ENCODE peak calls at places on chromosomes 6 and 20, in seven cellular contexts. S is HepG2, D is SK-N-SH, L is K562, J is GM12878, V is H1, K is NT2/D1. X is an unnamed sample.

GRCh38 chr6:154169193-154169847 is 130.3 kb downstream of the OPRM1 start:
- DNase-seq in S (no peak), D (no peak), L (no peak), J (no peak), V (no peak), K (no peak), X (no peak)

GRCh38 chr20:63106765-63107448 is 100.1 kb upstream of the BHLHE23 start:
- DNase-seq in S (no peak), D (no peak), L (no peak), J (no peak), V (no peak), K (no peak), X (no peak)

GRCh38 chr6:11387702-11388101 is 149.8 kb upstream of the TMEM170B start:
- DNase-seq in S (no peak), D (no peak), L (no peak), J (no peak), V (no peak), K (no peak), X (no peak)

GRCh38 chr6:153503810-153504209 is 372.7 kb upstream of the RGS17 start:
- DNase-seq in S (peak; percentile 7), D (no peak), L (no peak), J (no peak), V (peak; percentile 52), K (peak; percentile 16), X (peak; percentile 32)

GRCh38 chr6:63140682-63141318 is 70.5 kb upstream of the FKBP1C start:
- DNase-seq in S (no peak), D (no peak), L (no peak), J (no peak), V (no peak), K (no peak), X (no peak)

GRCh38 chr6:79630400-79630882 is 688 bp upstream of the SH3BGRL2 start:
- DNase-seq in S (no peak), D (no peak), L (no peak), J (no peak), V (no peak), K (no peak), X (no peak)

GRCh38 chr6:32666420-32667300 is at the start of gene HLA-DQB1:
- DNase-seq in S (peak; percentile 22), D (peak; percentile 49), L (no peak), J (peak; percentile 77), V (no peak), K (no peak), X (peak; percentile 75)

GRCh38 chr20:16761305-16761829 is 13.2 kb downstream of the OTOR start:
- DNase-seq in S (peak; percentile 77), D (peak; percentile 53), L (peak; percentile 51), J (peak; percentile 19), V (peak; percentile 59), K (peak; percentile 47), X (peak; percentile 74)

GRCh38 chr6:130557481-130558112 is 191.8 kb downstream of the TMEM200A start:
- DNase-seq in S (no peak), D (no peak), L (no peak), J (peak; percentile 37), V (no peak), K (no peak), X (no peak)

GRCh38 chr6:166512567-166512966 is 73.9 kb downstream of the RAMACL start:
- DNase-seq in S (no peak), D (no peak), L (no peak), J (no peak), V (no peak), K (no peak), X (peak; percentile 27)

GRCh38 chr20:60903325-60903958 is 348.6 kb upstream of the CDH4 start:
- DNase-seq in S (no peak), D (no peak), L (no peak), J (no peak), V (no peak), K (no peak), X (no peak)

GRCh38 chr20:49452011-49452482 is 30.4 kb downstream of the KCNB1 start:
- DNase-seq in S (no peak), D (no peak), L (no peak), J (no peak), V (no peak), K (no peak), X (no peak)

GRCh38 chr6:30007132-30007764 is 53.8 kb upstream of the POLR1H start:
- DNase-seq in S (no peak), D (no peak), L (no peak), J (no peak), V (peak; percentile 86), K (no peak), X (no peak)

GRCh38 chr6:132322398-132322797 is 78.9 kb downstream of the MOXD1 start:
- DNase-seq in S (no peak), D (no peak), L (no peak), J (no peak), V (no peak), K (no peak), X (no peak)

GRCh38 chr6:138645976-138646640 is 127.5 kb upstream of the CCDC28A start:
- DNase-seq in S (no peak), D (no peak), L (no peak), J (no peak), V (no peak), K (no peak), X (no peak)

GRCh38 chr6:53492860-53493634 is 51.9 kb downstream of the GCLC start:
- DNase-seq in S (peak; percentile 59), D (peak; percentile 30), L (peak; percentile 40), J (no peak), V (peak; percentile 49), K (no peak), X (peak; percentile 34)

GRCh38 chr6:69732640-69733039 is 64.2 kb downstream of the LMBRD1 start:
- DNase-seq in S (no peak), D (no peak), L (peak; percentile 17), J (peak; percentile 11), V (no peak), K (no peak), X (no peak)

GRCh38 chr20:10864076-10864672 is 190.4 kb upstream of the JAG1 start:
- DNase-seq in S (no peak), D (no peak), L (no peak), J (no peak), V (no peak), K (no peak), X (peak; percentile 16)

GRCh38 chr6:13146429-13146828 is 181.9 kb downstream of the TBC1D7 start:
- DNase-seq in S (no peak), D (no peak), L (no peak), J (no peak), V (no peak), K (no peak), X (no peak)

GRCh38 chr6:54074591-54075195 is 36.5 kb upstream of the MLIP start:
- DNase-seq in S (no peak), D (no peak), L (no peak), J (no peak), V (no peak), K (no peak), X (no peak)

GRCh38 chr6:107318100-107318736 is 141.1 kb downstream of the PDSS2 start:
- DNase-seq in S (peak; percentile 44), D (peak; percentile 64), L (peak; percentile 43), J (peak; percentile 7), V (peak; percentile 51), K (peak; percentile 49), X (peak; percentile 26)

GRCh38 chr6:132020138-132020551 is 69.0 kb upstream of the CCN2 start:
- DNase-seq in S (no peak), D (no peak), L (no peak), J (no peak), V (no peak), K (no peak), X (no peak)

GRCh38 chr6:44007818-44008660 is 119.2 kb downstream of the MRPL14 start:
- DNase-seq in S (no peak), D (no peak), L (no peak), J (no peak), V (no peak), K (no peak), X (no peak)

GRCh38 chr6:134397674-134398073 is 79.8 kb upstream of the SGK1 start:
- DNase-seq in S (no peak), D (no peak), L (no peak), J (no peak), V (no peak), K (no peak), X (no peak)

DNA sequence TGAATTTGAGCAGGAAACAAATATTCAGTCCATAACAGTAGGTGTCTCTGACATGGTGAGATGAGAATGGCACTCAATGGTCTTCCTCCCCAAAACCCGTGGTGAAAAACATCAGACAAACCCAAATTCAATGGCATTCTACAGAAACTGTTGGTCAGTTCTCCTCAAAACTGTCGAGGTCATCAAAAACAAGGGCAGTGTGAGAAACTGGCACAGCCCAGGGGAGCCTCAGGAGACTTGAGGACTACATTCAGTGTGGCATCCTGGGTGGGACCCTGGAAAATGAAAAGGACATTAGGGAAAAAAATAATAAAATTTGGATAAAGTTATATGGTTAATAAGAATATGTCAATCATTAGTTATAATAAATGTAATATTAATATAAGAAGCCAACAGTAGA is 40.6 kb downstream of the LBP start:
- DNase-seq in S (no peak), D (no peak), L (no peak), J (no peak), V (no peak), K (no peak), X (no peak)
- TF ChIP-seq YY1 in S (no peak), D (no peak), L (no peak), J (no peak), V (no peak), K (no peak), X (no peak)

DNA sequence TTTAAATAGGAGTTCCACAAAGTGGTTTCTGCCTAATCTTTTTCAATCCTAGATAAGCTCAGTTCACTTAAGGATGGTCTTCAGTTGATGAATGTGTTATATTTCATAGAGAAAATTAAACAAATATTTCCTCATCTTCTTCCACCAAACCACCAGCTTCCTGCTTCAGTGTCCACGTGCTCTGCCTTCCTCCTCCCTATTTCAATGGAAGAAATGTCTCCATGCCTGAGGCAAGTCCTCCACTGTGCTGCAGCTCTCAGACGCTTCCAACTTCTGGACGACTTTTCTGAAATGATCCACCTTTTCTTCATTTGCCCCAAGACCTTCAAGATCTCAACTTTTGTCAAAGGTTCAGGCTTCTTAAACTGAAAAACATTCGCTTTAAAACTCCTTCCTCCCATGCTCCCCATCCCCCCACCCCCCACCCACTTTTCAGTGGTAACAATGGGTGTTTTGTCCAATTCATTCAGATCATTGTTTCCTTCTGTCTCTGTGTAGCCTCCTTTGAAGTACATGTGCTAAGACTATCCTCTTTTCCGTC is 25.3 kb upstream of the FABP7 start:
- DNase-seq in S (no peak), D (no peak), L (no peak), J (no peak), V (no peak), K (no peak), X (no peak)
- TF ChIP-seq YY1 in S (no peak), D (no peak), L (no peak), J (no peak), V (no peak), K (no peak), X (no peak)

DNA sequence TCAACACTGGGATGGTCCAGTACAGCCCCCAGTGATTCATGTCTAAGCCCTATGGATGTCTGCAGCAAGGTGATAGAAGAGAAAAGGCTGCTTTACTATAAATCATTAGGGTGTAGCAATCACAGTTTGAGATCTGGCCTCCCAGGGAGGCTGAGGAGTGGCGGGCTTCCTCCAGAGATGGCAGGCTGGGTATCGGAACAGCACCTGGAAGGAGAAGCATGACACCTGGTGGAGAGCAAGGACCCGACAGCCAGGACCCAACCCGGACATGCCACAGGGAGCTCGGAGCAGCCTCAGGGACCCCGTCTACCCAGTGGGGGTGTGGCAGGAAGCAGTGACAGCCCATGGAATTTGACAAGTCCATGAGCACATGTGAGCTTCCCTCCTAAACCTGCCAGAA is 114.8 kb upstream of the CD93 start:
- DNase-seq in S (peak; percentile 62), D (peak; percentile 16), L (peak; percentile 62), J (no peak), V (peak; percentile 70), K (peak; percentile 15), X (peak; percentile 48)
- TF ChIP-seq YY1 in S (peak; percentile 18), D (no peak), L (no peak), J (no peak), V (no peak), K (no peak), X (no peak)

GRCh38 chr6:46105568-46105967 is 24.2 kb upstream of the ENPP4 start:
- DNase-seq in S (peak; percentile 9), D (no peak), L (no peak), J (no peak), V (no peak), K (no peak), X (no peak)
- TF ChIP-seq YY1 in S (no peak), D (no peak), L (no peak), J (no peak), V (no peak), K (no peak), X (no peak)